ENCODE peak calls at places on chromosomes 16 and 17, in six cellular contexts. One of them, this sample, is unnamed.
A peak's percentile ranks its signal among the peaks of the same experiment; 100 is the strongest.

GRCh38 chr17:80795737-80796136 is 195.9 kb upstream of the CHMP6 start:
- DNase-seq in activated CD4-positive, alpha-beta T cell treated with anti-CD3 and anti-CD28 coated beads, Interleukin-2, amount 10 ng/mL, durations not matched to agents 24 days and 14 days: no peak
- DNase-seq in OCI-LY7: no peak
- DNase-seq in activated T-cell treated with anti-CD3 and anti-CD28 coated beads for 24 hours: no peak
- DNase-seq in iris pigment epithelial cell: no peak
- DNase-seq in substantia nigra: peak; percentile 39
- DNase-seq in this sample: no peak

GRCh38 chr17:980406-981291 is 1.1 kb upstream of the NXN start:
- DNase-seq in activated CD4-positive, alpha-beta T cell treated with anti-CD3 and anti-CD28 coated beads, Interleukin-2, amount 10 ng/mL, durations not matched to agents 24 days and 14 days: peak; percentile 94
- DNase-seq in OCI-LY7: peak; percentile 95
- DNase-seq in activated T-cell treated with anti-CD3 and anti-CD28 coated beads for 24 hours: peak; percentile 72
- DNase-seq in iris pigment epithelial cell: peak; percentile 84
- DNase-seq in substantia nigra: peak; percentile 18
- DNase-seq in this sample: peak; percentile 87

GRCh38 chr16:24118126-24118821 is 137.9 kb upstream of the CACNG3 start:
- DNase-seq in activated CD4-positive, alpha-beta T cell treated with anti-CD3 and anti-CD28 coated beads, Interleukin-2, amount 10 ng/mL, durations not matched to agents 24 days and 14 days: no peak
- DNase-seq in OCI-LY7: no peak
- DNase-seq in activated T-cell treated with anti-CD3 and anti-CD28 coated beads for 24 hours: no peak
- DNase-seq in iris pigment epithelial cell: no peak
- DNase-seq in substantia nigra: no peak
- DNase-seq in this sample: no peak

GRCh38 chr16:85697441-85697840 is 8.7 kb upstream of the GINS2 start:
- DNase-seq in activated CD4-positive, alpha-beta T cell treated with anti-CD3 and anti-CD28 coated beads, Interleukin-2, amount 10 ng/mL, durations not matched to agents 24 days and 14 days: no peak
- DNase-seq in OCI-LY7: no peak
- DNase-seq in activated T-cell treated with anti-CD3 and anti-CD28 coated beads for 24 hours: no peak
- DNase-seq in iris pigment epithelial cell: no peak
- DNase-seq in substantia nigra: no peak
- DNase-seq in this sample: no peak

GRCh38 chr16:82439678-82440293 is 187.0 kb upstream of the CDH13 start:
- DNase-seq in activated CD4-positive, alpha-beta T cell treated with anti-CD3 and anti-CD28 coated beads, Interleukin-2, amount 10 ng/mL, durations not matched to agents 24 days and 14 days: no peak
- DNase-seq in OCI-LY7: peak; percentile 11
- DNase-seq in activated T-cell treated with anti-CD3 and anti-CD28 coated beads for 24 hours: no peak
- DNase-seq in iris pigment epithelial cell: peak; percentile 23
- DNase-seq in substantia nigra: no peak
- DNase-seq in this sample: peak; percentile 7

GRCh38 chr16:78478267-78478821 is 378.9 kb downstream of the WWOX start:
- DNase-seq in activated CD4-positive, alpha-beta T cell treated with anti-CD3 and anti-CD28 coated beads, Interleukin-2, amount 10 ng/mL, durations not matched to agents 24 days and 14 days: no peak
- DNase-seq in OCI-LY7: no peak
- DNase-seq in activated T-cell treated with anti-CD3 and anti-CD28 coated beads for 24 hours: no peak
- DNase-seq in iris pigment epithelial cell: no peak
- DNase-seq in substantia nigra: no peak
- DNase-seq in this sample: peak; percentile 12

GRCh38 chr17:73420897-73421296 is 109.1 kb upstream of the CDC42EP4 start:
- DNase-seq in activated CD4-positive, alpha-beta T cell treated with anti-CD3 and anti-CD28 coated beads, Interleukin-2, amount 10 ng/mL, durations not matched to agents 24 days and 14 days: no peak
- DNase-seq in OCI-LY7: peak; percentile 34
- DNase-seq in activated T-cell treated with anti-CD3 and anti-CD28 coated beads for 24 hours: no peak
- DNase-seq in iris pigment epithelial cell: peak; percentile 34
- DNase-seq in substantia nigra: no peak
- DNase-seq in this sample: peak; percentile 15

GRCh38 chr17:31824771-31825360 is 34.2 kb downstream of the COPRS start:
- DNase-seq in activated CD4-positive, alpha-beta T cell treated with anti-CD3 and anti-CD28 coated beads, Interleukin-2, amount 10 ng/mL, durations not matched to agents 24 days and 14 days: no peak
- DNase-seq in OCI-LY7: no peak
- DNase-seq in activated T-cell treated with anti-CD3 and anti-CD28 coated beads for 24 hours: no peak
- DNase-seq in iris pigment epithelial cell: no peak
- DNase-seq in substantia nigra: no peak
- DNase-seq in this sample: no peak

GRCh38 chr16:1163567-1164055 is 10.7 kb downstream of the CACNA1H start:
- DNase-seq in activated CD4-positive, alpha-beta T cell treated with anti-CD3 and anti-CD28 coated beads, Interleukin-2, amount 10 ng/mL, durations not matched to agents 24 days and 14 days: no peak
- DNase-seq in OCI-LY7: no peak
- DNase-seq in activated T-cell treated with anti-CD3 and anti-CD28 coated beads for 24 hours: no peak
- DNase-seq in iris pigment epithelial cell: peak; percentile 28
- DNase-seq in substantia nigra: peak; percentile 22
- DNase-seq in this sample: peak; percentile 14

GRCh38 chr16:31118223-31119155 is 1.0 kb downstream of the KAT8 start:
- DNase-seq in activated CD4-positive, alpha-beta T cell treated with anti-CD3 and anti-CD28 coated beads, Interleukin-2, amount 10 ng/mL, durations not matched to agents 24 days and 14 days: no peak
- DNase-seq in OCI-LY7: no peak
- DNase-seq in activated T-cell treated with anti-CD3 and anti-CD28 coated beads for 24 hours: no peak
- DNase-seq in iris pigment epithelial cell: peak; percentile 92
- DNase-seq in substantia nigra: no peak
- DNase-seq in this sample: no peak